ENCODE peak calls at places on chromosomes 12 and 14, in ten cellular contexts. U is activated CD4-positive, alpha-beta memory T cell treated with anti-CD3 and anti-CD28 coated beads for 36 hours; Y is gastrocnemius medialis; X is GM12878; H is activated CD4-positive, alpha-beta T cell treated with anti-CD3 and anti-CD28 coated beads, Interleukin-2, amount 50 U/mL, for 1 hour; A is heart right ventricle; R is OCI-M1; C is myocyte; E is heart left ventricle; I is AG10803. P is an unnamed sample.
A peak's percentile ranks its signal among the peaks of the same experiment; 100 is the strongest.

GRCh38 chr12:116320839-116321238 is 43.3 kb upstream of the MED13L start:
- DNase-seq in U (no peak), Y (no peak), X (no peak), H (no peak), A (no peak), R (no peak), C (peak; percentile 75), E (no peak), I (peak; percentile 40), P (no peak)

GRCh38 chr14:31449971-31450610 is 7.2 kb downstream of the DTD2 start:
- DNase-seq in U (no peak), Y (no peak), X (no peak), H (no peak), A (no peak), R (peak; percentile 77), C (peak; percentile 54), E (no peak), I (peak; percentile 62), P (no peak)

GRCh38 chr14:94306047-94306978 is 13.2 kb upstream of the SERPINA10 start:
- DNase-seq in U (no peak), Y (no peak), X (no peak), H (no peak), A (no peak), R (no peak), C (no peak), E (no peak), I (no peak), P (no peak)

GRCh38 chr12:51815571-51815970 is 32.9 kb downstream of the FIGNL2 start:
- DNase-seq in U (no peak), Y (no peak), X (no peak), H (no peak), A (no peak), R (no peak), C (no peak), E (no peak), I (no peak), P (no peak)

GRCh38 chr12:24918596-24918995 is 30.3 kb downstream of the BCAT1 start:
- DNase-seq in U (no peak), Y (no peak), X (no peak), H (no peak), A (no peak), R (no peak), C (no peak), E (no peak), I (no peak), P (no peak)

GRCh38 chr12:53224268-53224896 is 7.6 kb downstream of the RARG start:
- DNase-seq in U (no peak), Y (no peak), X (no peak), H (no peak), A (no peak), R (no peak), C (no peak), E (no peak), I (no peak), P (no peak)

GRCh38 chr14:74427651-74428050 is 1.6 kb upstream of the SYNDIG1L start:
- DNase-seq in U (no peak), Y (no peak), X (no peak), H (no peak), A (no peak), R (no peak), C (no peak), E (no peak), I (no peak), P (no peak)

GRCh38 chr14:76761849-76762616 is 765 bp downstream of the VASH1 start:
- DNase-seq in U (peak; percentile 8), Y (no peak), X (no peak), H (no peak), A (no peak), R (no peak), C (no peak), E (peak; percentile 24), I (no peak), P (no peak)

GRCh38 chr12:6606331-6607131 is 648 bp downstream of the CHD4 start:
- DNase-seq in U (peak; percentile 77), Y (peak; percentile 68), X (no peak), H (peak; percentile 65), A (peak; percentile 78), R (peak; percentile 64), C (peak; percentile 63), E (peak; percentile 89), I (no peak), P (no peak)

GRCh38 chr14:74618078-74618952 is 6.3 kb upstream of the LTBP2 start:
- DNase-seq in U (peak; percentile 79), Y (no peak), X (no peak), H (peak; percentile 43), A (no peak), R (peak; percentile 30), C (peak; percentile 96), E (peak; percentile 47), I (peak; percentile 84), P (no peak)

GRCh38 chr14:29528889-29529288 is 398.8 kb downstream of the PRKD1 start:
- DNase-seq in U (no peak), Y (no peak), X (no peak), H (no peak), A (no peak), R (peak; percentile 3), C (no peak), E (no peak), I (peak; percentile 35), P (no peak)

GRCh38 chr12:101204598-101205304 is 5.3 kb downstream of the SLC5A8 start:
- DNase-seq in U (no peak), Y (no peak), X (no peak), H (no peak), A (no peak), R (no peak), C (no peak), E (no peak), I (no peak), P (no peak)

GRCh38 chr12:3222935-3223334 is 145.8 kb downstream of the TSPAN9 start:
- DNase-seq in U (no peak), Y (no peak), X (no peak), H (no peak), A (no peak), R (no peak), C (no peak), E (no peak), I (no peak), P (no peak)

GRCh38 chr14:94110552-94111181 is at the start of gene IFI27:
- DNase-seq in U (no peak), Y (no peak), X (no peak), H (no peak), A (no peak), R (peak; percentile 90), C (peak; percentile 24), E (peak; percentile 79), I (peak; percentile 73), P (no peak)

GRCh38 chr12:89343127-89343526 is 9.2 kb downstream of the DUSP6 start:
- DNase-seq in U (no peak), Y (no peak), X (no peak), H (no peak), A (peak; percentile 80), R (no peak), C (no peak), E (peak; percentile 64), I (peak; percentile 61), P (no peak)

GRCh38 chr14:52332269-52332668 is 18.2 kb downstream of the PTGER2 start:
- DNase-seq in U (no peak), Y (no peak), X (no peak), H (no peak), A (no peak), R (no peak), C (no peak), E (no peak), I (no peak), P (no peak)

GRCh38 chr14:69260979-69261605 is 1.1 kb downstream of the GALNT16 start:
- DNase-seq in U (peak; percentile 67), Y (no peak), X (no peak), H (peak; percentile 24), A (peak; percentile 67), R (no peak), C (no peak), E (peak; percentile 70), I (no peak), P (no peak)

GRCh38 chr14:90599748-90600507 is 203.1 kb downstream of the CALM1 start:
- DNase-seq in U (no peak), Y (no peak), X (no peak), H (no peak), A (no peak), R (peak; percentile 19), C (peak; percentile 15), E (no peak), I (peak; percentile 4), P (no peak)

GRCh38 chr12:127194176-127194575 is 1072.8 kb upstream of the TMEM132C start:
- DNase-seq in U (no peak), Y (no peak), X (no peak), H (no peak), A (no peak), R (no peak), C (no peak), E (no peak), I (no peak), P (no peak)

GRCh38 chr12:117507547-117507946 is 146.1 kb upstream of the NOS1 start:
- DNase-seq in U (no peak), Y (no peak), X (no peak), H (no peak), A (no peak), R (no peak), C (no peak), E (no peak), I (no peak), P (no peak)

GRCh38 chr12:124168016-124168415 is 126.9 kb upstream of the RFLNA start:
- DNase-seq in U (no peak), Y (no peak), X (no peak), H (no peak), A (no peak), R (no peak), C (no peak), E (no peak), I (no peak), P (no peak)

GRCh38 chr12:118271199-118271598 is 101.5 kb downstream of the TAOK3 start:
- DNase-seq in U (no peak), Y (no peak), X (no peak), H (no peak), A (no peak), R (no peak), C (no peak), E (no peak), I (no peak), P (no peak)

GRCh38 chr12:122887817-122888212 is 8.1 kb downstream of the VPS37B start:
- DNase-seq in U (no peak), Y (no peak), X (no peak), H (no peak), A (no peak), R (no peak), C (no peak), E (no peak), I (no peak), P (no peak)

GRCh38 chr14:59093889-59094288 is 94.6 kb upstream of the DAAM1 start:
- DNase-seq in U (no peak), Y (no peak), X (no peak), H (no peak), A (no peak), R (no peak), C (no peak), E (no peak), I (peak; percentile 6), P (no peak)

GRCh38 chr14:77120771-77121743 is 20.5 kb downstream of the ZDHHC22 start:
- DNase-seq in U (peak; percentile 77), Y (no peak), X (peak; percentile 97), H (no peak), A (no peak), R (peak; percentile 88), C (peak; percentile 58), E (no peak), I (no peak), P (no peak)

GRCh38 chr12:129994634-129995033 is 90.8 kb upstream of the TMEM132D start:
- DNase-seq in U (no peak), Y (no peak), X (no peak), H (no peak), A (no peak), R (no peak), C (no peak), E (no peak), I (no peak), P (no peak)

GRCh38 chr14:55446833-55447232 is 6.4 kb upstream of the TBPL2 start:
- DNase-seq in U (no peak), Y (no peak), X (no peak), H (no peak), A (no peak), R (no peak), C (no peak), E (no peak), I (peak; percentile 73), P (peak; percentile 63)

GRCh38 chr14:52422650-52423356 is 108.7 kb downstream of the PTGER2 start:
- DNase-seq in U (no peak), Y (no peak), X (no peak), H (no peak), A (no peak), R (peak; percentile 12), C (no peak), E (no peak), I (no peak), P (no peak)